ENCODE peak calls at places on chromosome 19, in four cellular contexts. Y is astrocyte, G is neuronal stem cell, V is fibroblast of lung. Q is an unnamed sample. For H3K4me1, the result is how much of the 10 kb centered on the place peaks cover.

GRCh38 chr19:7888145-7888825 is at the start of gene LRRC8E:
- DNase-seq in Y (peak), G (peak), V (peak), Q (peak)

GRCh38 chr19:41299755-41300089 is 10.2 kb upstream of the CCDC97 start:
- DNase-seq in V (peak), G (no peak), Y (peak), Q (no peak)

GRCh38 chr19:11089254-11090013 is at the start of gene LDLR:
- DNase-seq in V (peak), Y (peak), G (peak), Q (peak)

GRCh38 chr19:46976845-46977320 is 42.8 kb upstream of the NPAS1 start:
- DNase-seq in V (peak), G (peak), Y (peak), Q (no peak)

GRCh38 chr19:11694533-11695439 is 44.0 kb downstream of the ZNF823 start:
- DNase-seq in V (peak), Y (peak), G (peak), Q (peak)

GRCh38 chr19:30293051-30293785 is 79.0 kb upstream of the ZNF536 start:
- DNase-seq in V (no peak), G (no peak), Y (no peak), Q (no peak)

GRCh38 chr19:40582467-40582866 is 5.8 kb downstream of the SHKBP1 start:
- DNase-seq in V (no peak), G (no peak), Y (no peak), Q (no peak)

GRCh38 chr19:37907735-37908066 is 693 bp downstream of the SIPA1L3 start:
- DNase-seq in Y (no peak), V (no peak), G (no peak), Q (no peak)

GRCh38 chr19:53879145-53880037 is 2.6 kb upstream of the PRKCG start:
- DNase-seq in Y (peak), G (peak), V (peak), Q (peak)

GRCh38 chr19:32404939-32405430 is 585 bp upstream of the DPY19L3 start:
- DNase-seq in V (peak), G (no peak), Y (peak), Q (peak)

GRCh38 chr19:3006075-3006767 is 22.9 kb downstream of the TLE2 start:
- DNase-seq in Y (no peak), V (no peak), G (no peak), Q (peak)

GRCh38 chr19:5891938-5892771 is 11.4 kb downstream of the NDUFA11 start:
- DNase-seq in G (peak), V (peak), Y (peak), Q (peak)

GRCh38 chr19:2255982-2256685 is at the start of gene JSRP1:
- DNase-seq in G (no peak), V (no peak), Y (no peak), Q (no peak)

GRCh38 chr19:48713041-48713863 is 6.3 kb downstream of the MAMSTR start:
- DNase-seq in V (no peak), Y (no peak), G (no peak), Q (no peak)

GRCh38 chr19:2034729-2035589 is 16.1 kb downstream of the MKNK2 start:
- DNase-seq in V (peak), G (no peak), Y (no peak), Q (peak)

GRCh38 chr19:48095637-48096175 is 14.9 kb downstream of the PLA2G4C start:
- DNase-seq in V (no peak), Y (peak), G (no peak), Q (no peak)

GRCh38 chr19:48907671-48908070 is 7.6 kb downstream of the NUCB1 start:
- DNase-seq in Y (no peak), V (no peak), G (no peak), Q (peak)

GRCh38 chr19:13155472-13156284 is 5.5 kb downstream of the IER2 start:
- DNase-seq in Y (peak), V (peak), G (peak), Q (peak)

GRCh38 chr19:7348587-7349230 is at the start of gene ARHGEF18:
- DNase-seq in G (no peak), V (no peak), Y (no peak), Q (no peak)

GRCh38 chr19:54431255-54431838 is 16.1 kb downstream of the TTYH1 start:
- DNase-seq in G (no peak), V (no peak), Y (peak), Q (no peak)

GRCh38 chr19:40862785-40863184 is 12.5 kb upstream of the CYP2A6 start:
- DNase-seq in Y (no peak), V (peak), G (no peak), Q (no peak)

GRCh38 chr19:5585461-5586299 is 17.9 kb upstream of the TINCR start:
- DNase-seq in G (peak), Y (no peak), V (no peak), Q (no peak)

GRCh38 chr19:10502524-10503001 is 593 bp downstream of the KEAP1 start:
- DNase-seq in V (peak), Y (peak), G (peak), Q (peak)

GRCh38 chr19:52170304-52170703 is 1.1 kb downstream of the ZNF836 start:
- DNase-seq in G (no peak), V (no peak), Y (no peak), Q (no peak)
- H3K9ac ChIP-seq in G (no peak), V (peak), Y (peak), Q (peak)

GRCh38 chr19:17719730-17720486 is 628 bp downstream of the MAP1S start:
- DNase-seq in V (no peak), G (no peak), Y (no peak), Q (peak)
- H3K27ac ChIP-seq in V (peak), G (no peak), Y (peak), Q (peak)

GRCh38 chr19:42589792-42590191 is 4.9 kb downstream of the CEACAM8 start:
- DNase-seq in G (no peak), V (no peak), Y (no peak), Q (no peak)

GRCh38 chr19:42596391-42597071 is 1.8 kb upstream of the CEACAM8 start:
- DNase-seq in G (peak), V (peak), Y (no peak), Q (peak)

GRCh38 chr19:42595550-42596172 is 937 bp upstream of the CEACAM8 start:
- DNase-seq in G (no peak), Y (no peak), V (no peak), Q (no peak)

GRCh38 chr19:42594617-42595489 is at the start of gene CEACAM8:
- DNase-seq in G (no peak), V (no peak), Y (no peak), Q (no peak)
- H3K4me1 ChIP-seq in G (under half), V (under half), Y (under half), Q (under half)

GRCh38 chr19:15253076-15253475 is 20.8 kb upstream of the EPHX3 start:
- DNase-seq in Y (no peak), V (no peak), G (no peak), Q (no peak)

GRCh38 chr19:15253513-15253912 is 21.3 kb upstream of the EPHX3 start:
- DNase-seq in Y (no peak), G (no peak), V (no peak), Q (no peak)

GRCh38 chr19:15251010-15251748 is 18.9 kb upstream of the EPHX3 start:
- DNase-seq in V (peak), G (no peak), Y (peak), Q (no peak)

GRCh38 chr19:15251749-15252397 is 19.6 kb upstream of the EPHX3 start:
- DNase-seq in Y (peak), V (peak), G (peak), Q (peak)

DNA sequence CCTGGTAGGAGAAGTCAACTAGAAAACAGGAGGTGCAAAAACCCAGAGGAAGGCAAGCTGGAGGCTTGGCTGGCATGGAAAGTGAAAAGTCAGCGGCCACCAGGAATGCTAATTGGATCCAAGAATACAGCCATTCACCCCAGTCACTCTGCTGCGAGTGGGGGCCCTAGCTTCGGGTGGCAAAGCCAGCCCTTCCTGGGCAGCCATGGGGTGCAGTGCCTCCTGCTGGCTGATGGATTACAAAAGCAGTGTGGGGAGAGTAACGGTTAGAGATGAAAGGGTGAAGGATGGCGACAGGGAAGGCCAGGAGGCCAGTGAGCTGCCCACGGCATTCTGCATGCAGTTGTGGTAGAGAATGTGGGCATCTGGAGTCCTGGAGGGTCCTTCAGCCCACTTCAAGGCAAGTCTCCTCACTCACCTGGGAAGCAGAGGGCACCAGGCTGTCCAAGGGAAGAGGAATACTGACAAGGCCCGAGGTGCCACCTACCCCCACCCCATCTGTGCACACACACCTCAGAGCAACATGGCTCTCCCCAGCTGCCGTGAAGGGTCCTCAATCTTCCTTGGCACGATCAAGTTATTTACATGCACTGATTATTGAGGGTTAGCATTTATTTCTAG is 20.3 kb upstream of the EPHX3 start:
- DNase-seq in G (no peak), Y (peak), V (peak), Q (no peak)
- H3K9ac ChIP-seq in G (no peak), Y (peak), V (peak), Q (no peak)

GRCh38 chr19:58578430-58578925 is 5.3 kb upstream of the MZF1 start:
- DNase-seq in V (no peak), G (no peak), Y (no peak), Q (no peak)

GRCh38 chr19:58579473-58580142 is 6.5 kb upstream of the MZF1 start:
- DNase-seq in V (no peak), G (no peak), Y (no peak), Q (no peak)

GRCh38 chr19:58581227-58582141 is 8.3 kb upstream of the MZF1 start:
- DNase-seq in V (peak), Y (peak), G (peak), Q (peak)

GRCh38 chr19:58575183-58576041 is 2.3 kb upstream of the MZF1 start:
- DNase-seq in Y (peak), G (peak), V (peak), Q (peak)

GRCh38 chr19:58577581-58578429 is 4.7 kb upstream of the MZF1 start:
- DNase-seq in G (no peak), Y (no peak), V (no peak), Q (peak)
- H3K27ac ChIP-seq in G (no peak), Y (no peak), V (no peak), Q (no peak)

DNA sequence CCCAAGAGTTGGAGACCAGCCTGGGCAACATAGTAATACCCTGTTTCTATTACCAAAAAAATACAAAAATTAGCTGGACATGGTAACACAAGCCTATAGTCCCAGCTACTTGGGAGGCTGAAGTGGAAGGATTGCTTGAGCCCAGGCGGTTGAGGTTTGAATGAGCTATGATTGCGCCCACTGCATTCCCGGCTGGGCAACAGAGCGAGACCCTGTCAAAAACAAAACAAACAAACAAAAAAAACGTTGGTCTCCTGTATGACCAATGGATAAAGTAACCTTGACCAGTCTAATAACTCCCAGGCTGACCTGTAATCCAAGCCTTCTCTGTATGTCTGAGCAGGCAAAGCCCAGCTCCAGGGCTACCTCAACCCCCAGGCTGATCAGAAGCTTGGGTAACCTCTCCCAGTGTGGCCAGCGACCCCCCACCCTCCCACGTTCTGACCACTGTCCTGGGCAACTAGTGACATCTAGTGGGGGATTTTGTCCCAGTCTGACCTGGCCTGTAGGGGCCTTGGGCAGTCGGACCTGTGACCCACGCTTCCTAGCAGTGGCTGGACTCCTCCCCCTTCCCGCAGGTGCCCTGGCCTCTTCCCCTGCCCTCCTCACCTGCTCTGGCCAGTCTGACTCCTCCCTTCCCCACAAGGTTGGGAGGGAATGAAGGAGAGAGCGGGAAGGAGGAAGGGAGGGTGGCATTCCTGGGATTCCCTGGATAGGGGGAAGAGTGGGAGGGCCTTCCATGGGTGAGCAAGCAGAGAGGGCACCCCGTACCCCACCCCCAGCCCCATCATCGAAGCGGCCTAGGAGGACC is 1.0 kb upstream of the BCAM start:
- DNase-seq in G (peak), Y (peak), V (peak), Q (peak)
- H3K4me1 ChIP-seq in G (under half), Y (under half), V (under half), Q (under half)

DNA sequence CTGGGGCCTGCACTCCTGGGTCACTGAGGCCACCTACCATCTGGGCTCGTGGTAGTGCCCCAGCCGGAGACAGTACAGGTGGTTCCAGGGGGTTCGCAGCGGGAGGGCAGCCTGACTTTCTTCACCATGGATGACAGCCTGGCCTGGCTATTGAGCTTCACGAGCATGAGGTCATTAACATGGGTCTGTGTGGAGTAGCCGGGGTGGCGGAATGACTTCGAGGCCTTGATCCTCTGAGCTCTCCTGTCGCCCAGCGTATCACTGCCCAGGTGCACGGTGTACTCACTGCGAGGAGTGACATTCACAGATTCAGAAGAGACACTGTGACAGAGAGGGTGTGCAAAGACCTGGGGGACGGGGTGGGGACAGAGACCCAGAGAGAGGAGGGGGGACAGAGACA is 3.5 kb downstream of the KLK7 start:
- DNase-seq in V (no peak), G (no peak), Y (no peak), Q (no peak)
- H3K9ac ChIP-seq in V (no peak), G (no peak), Y (no peak), Q (no peak)

GRCh38 chr19:45215391-45216191 is 29.6 kb downstream of the EXOC3L2 start:
- DNase-seq in G (no peak), Y (no peak), V (no peak), Q (no peak)
- H3K27ac ChIP-seq in G (no peak), Y (no peak), V (no peak), Q (no peak)

GRCh38 chr19:948842-949496 is 23.1 kb downstream of the ARID3A start:
- DNase-seq in G (no peak), Y (no peak), V (no peak), Q (no peak)
- H3K4me1 ChIP-seq in G (under half), Y (under half), V (under half), Q (under half)

GRCh38 chr19:18503971-18504885 is 17.6 kb downstream of the ELL start:
- DNase-seq in G (no peak), Y (no peak), V (no peak), Q (peak)
- H3K9ac ChIP-seq in G (peak), Y (no peak), V (no peak), Q (peak)

Q was measured in colonic mucosa.